ENCODE peak calls at places on chromosomes 12 and 14, in eight cellular contexts. R is HFF-Myc, N is AG09309, L is WTC11, B is fibroblast of mammary gland, I is mesothelial cell of epicardium, Z is AG04450, J is GM06990. M is an unnamed sample.

GRCh38 chr12:131883521-131883900 is 10.9 kb upstream of the ULK1 start:
- DNase-seq in L (no peak), B (no peak), N (no peak), I (no peak), Z (no peak), J (no peak), R (no peak), M (no peak)

GRCh38 chr12:138898-139534 is 72.4 kb downstream of the IQSEC3 start:
- DNase-seq in J (no peak), N (no peak), I (no peak), R (no peak), L (peak; percentile 49), B (peak; percentile 23), Z (no peak), M (no peak)

GRCh38 chr14:93713726-93714405 is 74.4 kb downstream of the PRIMA1 start:
- DNase-seq in R (no peak), I (no peak), Z (no peak), L (no peak), B (no peak), J (no peak), N (no peak), M (no peak)

GRCh38 chr14:94282991-94283723 is 9.9 kb downstream of the SERPINA10 start:
- DNase-seq in L (no peak), I (no peak), Z (no peak), J (no peak), B (no peak), R (no peak), N (no peak), M (no peak)

GRCh38 chr12:99367181-99367580 is 280.4 kb upstream of the GARIN6 start:
- DNase-seq in R (no peak), I (no peak), J (no peak), Z (no peak), N (no peak), L (no peak), B (no peak), M (no peak)

GRCh38 chr12:12539411-12539810 is 23.3 kb downstream of the DUSP16 start:
- DNase-seq in R (no peak), Z (no peak), N (no peak), J (no peak), B (no peak), L (no peak), I (no peak), M (no peak)

GRCh38 chr12:39632670-39633069 is 13.1 kb upstream of the ABCD2 start:
- DNase-seq in R (no peak), I (no peak), J (no peak), L (no peak), N (no peak), Z (no peak), B (no peak), M (no peak)

GRCh38 chr14:69794791-69795190 is 2.2 kb downstream of the SLC10A1 start:
- DNase-seq in N (no peak), J (no peak), B (no peak), I (no peak), Z (no peak), L (no peak), R (no peak), M (no peak)

GRCh38 chr12:124162151-124163110 is 132.5 kb upstream of the RFLNA start:
- DNase-seq in I (no peak), B (peak; percentile 10), Z (no peak), L (no peak), J (no peak), R (no peak), N (no peak), M (no peak)
- TF ChIP-seq CTCF in I (no peak), B (no peak), Z (no peak), L (no peak), J (no peak), R (no peak), N (no peak), M (peak; percentile 15)

GRCh38 chr14:67331368-67332125 is 28.1 kb downstream of the ATP6V1D start:
- DNase-seq in J (no peak), I (no peak), L (no peak), Z (no peak), N (no peak), R (no peak), B (no peak), M (peak; percentile 27)

GRCh38 chr14:67332468-67332867 is 27.1 kb downstream of the ATP6V1D start:
- DNase-seq in N (no peak), J (no peak), B (no peak), Z (no peak), R (no peak), I (no peak), L (no peak), M (no peak)

GRCh38 chr14:67335781-67336180 is 23.8 kb downstream of the ATP6V1D start:
- DNase-seq in R (no peak), L (no peak), N (no peak), B (peak; percentile 41), J (no peak), Z (no peak), I (no peak), M (peak; percentile 19)
- TF ChIP-seq CTCF in R (peak; percentile 46), L (peak; percentile 27), N (peak; percentile 39), B (peak; percentile 51), J (peak; percentile 50), Z (peak; percentile 48), I (peak; percentile 61), M (peak; percentile 80)

DNA sequence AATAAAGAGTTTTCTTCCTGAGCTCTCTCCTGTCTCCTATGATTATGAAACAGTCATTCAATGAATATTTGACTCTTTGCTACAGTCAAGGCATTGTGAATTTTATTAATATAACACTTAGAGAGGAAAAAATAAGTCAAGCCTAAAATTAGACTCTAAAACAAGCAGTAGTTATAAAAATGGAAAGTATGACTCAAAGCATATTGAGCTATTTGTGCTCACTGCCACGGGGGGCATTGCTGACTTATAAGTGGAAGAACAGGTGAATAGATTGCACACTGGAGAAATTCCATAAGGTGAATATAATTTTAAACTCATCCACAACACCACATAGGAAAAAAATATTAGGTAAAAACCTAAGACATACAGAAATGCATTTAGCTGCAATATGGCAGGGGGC is 87.7 kb upstream of the CCDC196 start:
- DNase-seq in J (peak; percentile 15), Z (no peak), L (no peak), R (no peak), N (no peak), I (no peak), B (no peak), M (no peak)
- TF ChIP-seq CTCF in J (peak; percentile 12), Z (no peak), L (no peak), R (no peak), N (no peak), I (no peak), B (no peak), M (no peak)

GRCh38 chr14:104294983-104295680 is 156.7 kb downstream of the KIF26A start:
- DNase-seq in J (no peak), N (no peak), B (no peak), I (peak; percentile 11), L (peak; percentile 8), Z (no peak), R (no peak), M (no peak)
- TF ChIP-seq CTCF in J (no peak), N (no peak), B (no peak), I (no peak), L (no peak), Z (no peak), R (no peak), M (no peak)

GRCh38 chr12:15883536-15883935 is 1.3 kb downstream of the STRAP start:
- DNase-seq in I (no peak), L (no peak), B (peak; percentile 38), J (no peak), N (no peak), R (no peak), Z (no peak), M (no peak)
- TF ChIP-seq CTCF in I (no peak), L (no peak), B (no peak), J (no peak), N (no peak), R (no peak), Z (no peak), M (no peak)

GRCh38 chr14:87014854-87015253 is 978.1 kb downstream of the GALC start:
- DNase-seq in B (no peak), L (no peak), I (no peak), J (no peak), R (no peak), N (no peak), Z (no peak), M (no peak)
- TF ChIP-seq CTCF in B (no peak), L (no peak), I (no peak), J (no peak), R (peak; percentile 12), N (peak; percentile 27), Z (no peak), M (peak; percentile 24)